ENCODE peak calls at places on chromosomes 5 and 9, in eight cellular contexts. One of them, this sample, is unnamed.

GRCh38 chr9:93976973-93977372 is 21.8 kb upstream of the BARX1 start:
- DNase-seq in endothelial cell of umbilical vein: no peak
- DNase-seq in K562: no peak
- DNase-seq in GM12891: no peak
- DNase-seq in HL-60: no peak
- DNase-seq in transverse colon: no peak
- DNase-seq in Panc1: no peak
- DNase-seq in stomach: no peak
- DNase-seq in this sample: peak

GRCh38 chr5:16935271-16936149 is 578 bp downstream of the MYO10 start:
- DNase-seq in Panc1: no peak
- DNase-seq in transverse colon: peak
- DNase-seq in K562: no peak
- DNase-seq in stomach: peak
- DNase-seq in HL-60: peak
- DNase-seq in GM12891: peak
- DNase-seq in endothelial cell of umbilical vein: peak
- DNase-seq in this sample: no peak

GRCh38 chr5:128002420-128002819 is 81.1 kb upstream of the SLC12A2 start:
- DNase-seq in K562: no peak
- DNase-seq in HL-60: no peak
- DNase-seq in endothelial cell of umbilical vein: no peak
- DNase-seq in GM12891: no peak
- DNase-seq in Panc1: no peak
- DNase-seq in transverse colon: no peak
- DNase-seq in stomach: no peak
- DNase-seq in this sample: no peak

GRCh38 chr9:105413486-105414068 is 34.3 kb upstream of the FSD1L start:
- DNase-seq in endothelial cell of umbilical vein: peak
- DNase-seq in HL-60: no peak
- DNase-seq in transverse colon: peak
- DNase-seq in GM12891: no peak
- DNase-seq in Panc1: no peak
- DNase-seq in stomach: no peak
- DNase-seq in K562: no peak
- DNase-seq in this sample: no peak

GRCh38 chr5:9456435-9457042 is 89.3 kb downstream of the SEMA5A start:
- DNase-seq in Panc1: no peak
- DNase-seq in transverse colon: no peak
- DNase-seq in stomach: no peak
- DNase-seq in endothelial cell of umbilical vein: no peak
- DNase-seq in K562: no peak
- DNase-seq in GM12891: no peak
- DNase-seq in HL-60: no peak
- DNase-seq in this sample: peak

GRCh38 chr9:5510360-5510931 is at the start of gene PDCD1LG2:
- DNase-seq in GM12891: no peak
- DNase-seq in transverse colon: no peak
- DNase-seq in endothelial cell of umbilical vein: peak
- DNase-seq in Panc1: no peak
- DNase-seq in K562: no peak
- DNase-seq in HL-60: no peak
- DNase-seq in stomach: no peak
- DNase-seq in this sample: no peak

GRCh38 chr9:111969061-111969460 is 72.4 kb downstream of the UGCG start:
- DNase-seq in Panc1: no peak
- DNase-seq in K562: no peak
- DNase-seq in GM12891: no peak
- DNase-seq in endothelial cell of umbilical vein: no peak
- DNase-seq in stomach: no peak
- DNase-seq in HL-60: no peak
- DNase-seq in transverse colon: no peak
- DNase-seq in this sample: no peak

GRCh38 chr9:104906441-104907277 is 21.3 kb downstream of the ABCA1 start:
- DNase-seq in transverse colon: no peak
- DNase-seq in K562: no peak
- DNase-seq in GM12891: no peak
- DNase-seq in endothelial cell of umbilical vein: no peak
- DNase-seq in Panc1: no peak
- DNase-seq in HL-60: no peak
- DNase-seq in stomach: no peak
- DNase-seq in this sample: no peak

GRCh38 chr9:104842698-104843097 is 78.8 kb downstream of the NIPSNAP3B start:
- DNase-seq in K562: no peak
- DNase-seq in endothelial cell of umbilical vein: no peak
- DNase-seq in stomach: no peak
- DNase-seq in Panc1: no peak
- DNase-seq in HL-60: no peak
- DNase-seq in transverse colon: no peak
- DNase-seq in GM12891: no peak
- DNase-seq in this sample: no peak

GRCh38 chr5:63125862-63126261 is 547.2 kb downstream of the LRRC70 start:
- DNase-seq in endothelial cell of umbilical vein: peak
- DNase-seq in HL-60: no peak
- DNase-seq in Panc1: no peak
- DNase-seq in transverse colon: no peak
- DNase-seq in K562: peak
- DNase-seq in GM12891: no peak
- DNase-seq in stomach: no peak
- DNase-seq in this sample: no peak

GRCh38 chr5:168724227-168724626 is 145.1 kb upstream of the PANK3 start:
- DNase-seq in endothelial cell of umbilical vein: no peak
- DNase-seq in K562: no peak
- DNase-seq in HL-60: no peak
- DNase-seq in transverse colon: no peak
- DNase-seq in GM12891: no peak
- DNase-seq in Panc1: no peak
- DNase-seq in stomach: no peak
- DNase-seq in this sample: no peak

GRCh38 chr9:86639899-86640379 is 285.7 kb upstream of the TUT7 start:
- DNase-seq in K562: no peak
- DNase-seq in transverse colon: peak
- DNase-seq in GM12891: no peak
- DNase-seq in Panc1: no peak
- DNase-seq in endothelial cell of umbilical vein: no peak
- DNase-seq in HL-60: no peak
- DNase-seq in stomach: peak
- DNase-seq in this sample: no peak

GRCh38 chr5:178546675-178547033 is 43.5 kb downstream of the COL23A1 start:
- DNase-seq in GM12891: no peak
- DNase-seq in transverse colon: no peak
- DNase-seq in HL-60: no peak
- DNase-seq in stomach: no peak
- DNase-seq in K562: no peak
- DNase-seq in endothelial cell of umbilical vein: no peak
- DNase-seq in Panc1: no peak
- DNase-seq in this sample: no peak

GRCh38 chr5:179269781-179270543 is 75.3 kb downstream of the ADAMTS2 start:
- DNase-seq in GM12891: no peak
- DNase-seq in K562: no peak
- DNase-seq in transverse colon: peak
- DNase-seq in endothelial cell of umbilical vein: no peak
- DNase-seq in Panc1: no peak
- DNase-seq in stomach: no peak
- DNase-seq in HL-60: no peak
- DNase-seq in this sample: no peak

GRCh38 chr5:124130807-124131206 is 615.6 kb downstream of the ZNF608 start:
- DNase-seq in GM12891: no peak
- DNase-seq in K562: no peak
- DNase-seq in stomach: no peak
- DNase-seq in endothelial cell of umbilical vein: no peak
- DNase-seq in Panc1: no peak
- DNase-seq in HL-60: no peak
- DNase-seq in transverse colon: no peak
- DNase-seq in this sample: no peak

GRCh38 chr9:135471751-135472640 is 7.6 kb upstream of the PPP1R26 start:
- DNase-seq in transverse colon: no peak
- DNase-seq in stomach: no peak
- DNase-seq in K562: no peak
- DNase-seq in HL-60: no peak
- DNase-seq in endothelial cell of umbilical vein: no peak
- DNase-seq in GM12891: no peak
- DNase-seq in Panc1: no peak
- DNase-seq in this sample: no peak

GRCh38 chr5:156400542-156400941 is 73.6 kb downstream of the SGCD start:
- DNase-seq in K562: no peak
- DNase-seq in GM12891: no peak
- DNase-seq in transverse colon: no peak
- DNase-seq in stomach: no peak
- DNase-seq in Panc1: no peak
- DNase-seq in endothelial cell of umbilical vein: no peak
- DNase-seq in HL-60: no peak
- DNase-seq in this sample: no peak

GRCh38 chr5:132425009-132425937 is 55.8 kb downstream of the SLC22A5 start:
- DNase-seq in endothelial cell of umbilical vein: no peak
- DNase-seq in stomach: no peak
- DNase-seq in Panc1: no peak
- DNase-seq in transverse colon: peak
- DNase-seq in HL-60: no peak
- DNase-seq in GM12891: peak
- DNase-seq in K562: peak
- DNase-seq in this sample: peak

GRCh38 chr9:82604947-82605656 is 457.8 kb downstream of the RASEF start:
- DNase-seq in endothelial cell of umbilical vein: no peak
- DNase-seq in stomach: peak
- DNase-seq in transverse colon: no peak
- DNase-seq in Panc1: no peak
- DNase-seq in GM12891: no peak
- DNase-seq in HL-60: no peak
- DNase-seq in K562: no peak
- DNase-seq in this sample: no peak

GRCh38 chr5:149024477-149024876 is 38.4 kb downstream of the SH3TC2 start:
- DNase-seq in stomach: no peak
- DNase-seq in Panc1: no peak
- DNase-seq in GM12891: no peak
- DNase-seq in transverse colon: no peak
- DNase-seq in endothelial cell of umbilical vein: peak
- DNase-seq in HL-60: no peak
- DNase-seq in K562: no peak
- DNase-seq in this sample: no peak

GRCh38 chr9:16247188-16247875 is 623.1 kb downstream of the BNC2 start:
- DNase-seq in transverse colon: no peak
- DNase-seq in endothelial cell of umbilical vein: no peak
- DNase-seq in stomach: no peak
- DNase-seq in HL-60: no peak
- DNase-seq in GM12891: no peak
- DNase-seq in Panc1: no peak
- DNase-seq in K562: no peak
- DNase-seq in this sample: no peak

GRCh38 chr5:73419414-73420390 is 28.9 kb downstream of the FOXD1 start:
- DNase-seq in endothelial cell of umbilical vein: no peak
- DNase-seq in Panc1: no peak
- DNase-seq in transverse colon: no peak
- DNase-seq in GM12891: no peak
- DNase-seq in stomach: no peak
- DNase-seq in K562: no peak
- DNase-seq in HL-60: no peak
- DNase-seq in this sample: no peak

GRCh38 chr9:115133649-115134048 is 15.7 kb upstream of the TNC start:
- DNase-seq in stomach: no peak
- DNase-seq in Panc1: no peak
- DNase-seq in K562: no peak
- DNase-seq in HL-60: no peak
- DNase-seq in GM12891: no peak
- DNase-seq in transverse colon: no peak
- DNase-seq in endothelial cell of umbilical vein: no peak
- DNase-seq in this sample: no peak

GRCh38 chr9:126989847-126990821 is 75.6 kb downstream of the RALGPS1 start:
- DNase-seq in Panc1: no peak
- DNase-seq in HL-60: no peak
- DNase-seq in transverse colon: peak
- DNase-seq in stomach: no peak
- DNase-seq in GM12891: no peak
- DNase-seq in endothelial cell of umbilical vein: no peak
- DNase-seq in K562: no peak
- DNase-seq in this sample: peak
- TF ChIP-seq POLR2AphosphoS5 in Panc1: no peak
- TF ChIP-seq POLR2AphosphoS5 in HL-60: no peak
- TF ChIP-seq POLR2AphosphoS5 in transverse colon: peak
- TF ChIP-seq POLR2AphosphoS5 in stomach: peak
- TF ChIP-seq POLR2AphosphoS5 in GM12891: no peak
- TF ChIP-seq POLR2AphosphoS5 in endothelial cell of umbilical vein: no peak
- TF ChIP-seq POLR2AphosphoS5 in K562: no peak
- TF ChIP-seq POLR2AphosphoS5 in this sample: peak

GRCh38 chr5:55680353-55680752 is 31.8 kb downstream of the SLC38A9 start:
- DNase-seq in K562: no peak
- DNase-seq in endothelial cell of umbilical vein: no peak
- DNase-seq in transverse colon: no peak
- DNase-seq in Panc1: no peak
- DNase-seq in HL-60: no peak
- DNase-seq in GM12891: no peak
- DNase-seq in stomach: no peak
- DNase-seq in this sample: no peak
- TF ChIP-seq POLR2AphosphoS5 in K562: no peak
- TF ChIP-seq POLR2AphosphoS5 in endothelial cell of umbilical vein: no peak
- TF ChIP-seq POLR2AphosphoS5 in transverse colon: no peak
- TF ChIP-seq POLR2AphosphoS5 in Panc1: no peak
- TF ChIP-seq POLR2AphosphoS5 in HL-60: no peak
- TF ChIP-seq POLR2AphosphoS5 in GM12891: no peak
- TF ChIP-seq POLR2AphosphoS5 in stomach: no peak
- TF ChIP-seq POLR2AphosphoS5 in this sample: no peak

GRCh38 chr5:113204525-113205161 is 228.0 kb downstream of the DCP2 start:
- DNase-seq in GM12891: no peak
- DNase-seq in transverse colon: peak
- DNase-seq in Panc1: no peak
- DNase-seq in K562: no peak
- DNase-seq in endothelial cell of umbilical vein: no peak
- DNase-seq in HL-60: no peak
- DNase-seq in stomach: no peak
- DNase-seq in this sample: no peak
- TF ChIP-seq POLR2AphosphoS5 in GM12891: no peak
- TF ChIP-seq POLR2AphosphoS5 in transverse colon: no peak
- TF ChIP-seq POLR2AphosphoS5 in Panc1: no peak
- TF ChIP-seq POLR2AphosphoS5 in K562: no peak
- TF ChIP-seq POLR2AphosphoS5 in endothelial cell of umbilical vein: no peak
- TF ChIP-seq POLR2AphosphoS5 in HL-60: no peak
- TF ChIP-seq POLR2AphosphoS5 in stomach: no peak
- TF ChIP-seq POLR2AphosphoS5 in this sample: no peak

DNA sequence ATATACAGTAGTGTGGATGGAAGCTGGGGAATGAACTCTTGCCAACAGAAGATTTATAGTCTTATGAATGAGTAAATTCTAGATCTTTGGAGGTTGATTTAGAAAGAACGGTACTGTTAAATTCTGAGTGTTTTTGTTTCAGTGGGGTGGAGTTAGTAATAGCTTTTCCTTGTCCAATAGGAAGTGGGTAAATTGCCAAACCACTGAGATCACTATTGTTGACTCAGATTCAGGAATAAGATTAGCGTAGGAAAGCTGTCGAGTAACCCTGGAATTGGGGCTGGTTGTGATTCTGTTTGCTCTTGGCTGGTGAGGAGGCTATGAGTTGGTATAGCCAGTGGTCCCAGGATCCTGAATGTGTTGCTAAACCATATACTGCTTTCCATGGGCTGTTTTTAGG is 155.6 kb downstream of the ARHGAP26 start:
- DNase-seq in stomach: no peak
- DNase-seq in endothelial cell of umbilical vein: peak
- DNase-seq in HL-60: no peak
- DNase-seq in GM12891: no peak
- DNase-seq in transverse colon: no peak
- DNase-seq in K562: no peak
- DNase-seq in Panc1: no peak
- DNase-seq in this sample: no peak
- TF ChIP-seq POLR2AphosphoS5 in stomach: no peak
- TF ChIP-seq POLR2AphosphoS5 in endothelial cell of umbilical vein: peak
- TF ChIP-seq POLR2AphosphoS5 in HL-60: no peak
- TF ChIP-seq POLR2AphosphoS5 in GM12891: no peak
- TF ChIP-seq POLR2AphosphoS5 in transverse colon: no peak
- TF ChIP-seq POLR2AphosphoS5 in K562: no peak
- TF ChIP-seq POLR2AphosphoS5 in Panc1: no peak
- TF ChIP-seq POLR2AphosphoS5 in this sample: no peak

GRCh38 chr9:123984802-123985201 is 26.8 kb upstream of the LHX2 start:
- DNase-seq in transverse colon: no peak
- DNase-seq in stomach: no peak
- DNase-seq in endothelial cell of umbilical vein: no peak
- DNase-seq in GM12891: no peak
- DNase-seq in K562: no peak
- DNase-seq in HL-60: no peak
- DNase-seq in Panc1: no peak
- DNase-seq in this sample: no peak
- TF ChIP-seq POLR2AphosphoS5 in transverse colon: no peak
- TF ChIP-seq POLR2AphosphoS5 in stomach: no peak
- TF ChIP-seq POLR2AphosphoS5 in endothelial cell of umbilical vein: no peak
- TF ChIP-seq POLR2AphosphoS5 in GM12891: no peak
- TF ChIP-seq POLR2AphosphoS5 in K562: no peak
- TF ChIP-seq POLR2AphosphoS5 in HL-60: no peak
- TF ChIP-seq POLR2AphosphoS5 in Panc1: no peak
- TF ChIP-seq POLR2AphosphoS5 in this sample: no peak

This sample was measured in esophagus muscularis mucosa.